ENCODE peak calls at places on chromosomes 3 and 15, in ten cellular contexts. One of them, this sample, is unnamed.

GRCh38 chr15:78680416-78681068 is 39.5 kb upstream of the CHRNB4 start:
- DNase-seq in HT1080: no peak
- DNase-seq in fibroblast of lung: no peak
- DNase-seq in activated CD4-positive, alpha-beta T cell treated with anti-CD3 and anti-CD28 coated beads, Interleukin-2, amount 10 ng/mL, durations not matched to agents 7 days and 5 days: no peak
- DNase-seq in cardiac septum: peak
- DNase-seq in psoas muscle: no peak
- DNase-seq in mammary epithelial cell: no peak
- DNase-seq in neural crest cell: no peak
- DNase-seq in NT2/D1: no peak
- DNase-seq in cardiac fibroblast: no peak
- DNase-seq in this sample: no peak

GRCh38 chr3:182327196-182327681 is 466.1 kb upstream of the ATP11B start:
- DNase-seq in HT1080: peak
- DNase-seq in fibroblast of lung: no peak
- DNase-seq in activated CD4-positive, alpha-beta T cell treated with anti-CD3 and anti-CD28 coated beads, Interleukin-2, amount 10 ng/mL, durations not matched to agents 7 days and 5 days: no peak
- DNase-seq in cardiac septum: no peak
- DNase-seq in psoas muscle: no peak
- DNase-seq in mammary epithelial cell: peak
- DNase-seq in neural crest cell: no peak
- DNase-seq in NT2/D1: peak
- DNase-seq in cardiac fibroblast: no peak
- DNase-seq in this sample: peak

GRCh38 chr15:89814112-89814742 is 425 bp downstream of the ANPEP start:
- DNase-seq in HT1080: no peak
- DNase-seq in fibroblast of lung: no peak
- DNase-seq in activated CD4-positive, alpha-beta T cell treated with anti-CD3 and anti-CD28 coated beads, Interleukin-2, amount 10 ng/mL, durations not matched to agents 7 days and 5 days: no peak
- DNase-seq in cardiac septum: no peak
- DNase-seq in psoas muscle: no peak
- DNase-seq in mammary epithelial cell: no peak
- DNase-seq in neural crest cell: no peak
- DNase-seq in NT2/D1: no peak
- DNase-seq in cardiac fibroblast: peak
- DNase-seq in this sample: no peak

GRCh38 chr3:153246805-153247204 is 84.8 kb downstream of the RAP2B start:
- DNase-seq in HT1080: no peak
- DNase-seq in fibroblast of lung: peak
- DNase-seq in activated CD4-positive, alpha-beta T cell treated with anti-CD3 and anti-CD28 coated beads, Interleukin-2, amount 10 ng/mL, durations not matched to agents 7 days and 5 days: no peak
- DNase-seq in cardiac septum: no peak
- DNase-seq in psoas muscle: no peak
- DNase-seq in mammary epithelial cell: no peak
- DNase-seq in neural crest cell: no peak
- DNase-seq in NT2/D1: no peak
- DNase-seq in cardiac fibroblast: peak
- DNase-seq in this sample: no peak

GRCh38 chr15:52714968-52715367 is 35.8 kb upstream of the ATOSA start:
- DNase-seq in HT1080: no peak
- DNase-seq in fibroblast of lung: no peak
- DNase-seq in activated CD4-positive, alpha-beta T cell treated with anti-CD3 and anti-CD28 coated beads, Interleukin-2, amount 10 ng/mL, durations not matched to agents 7 days and 5 days: no peak
- DNase-seq in cardiac septum: no peak
- DNase-seq in psoas muscle: no peak
- DNase-seq in mammary epithelial cell: no peak
- DNase-seq in neural crest cell: no peak
- DNase-seq in NT2/D1: no peak
- DNase-seq in cardiac fibroblast: no peak
- DNase-seq in this sample: no peak

GRCh38 chr3:50652709-50653108 is 22.0 kb upstream of the DOCK3 start:
- DNase-seq in HT1080: peak
- DNase-seq in fibroblast of lung: peak
- DNase-seq in activated CD4-positive, alpha-beta T cell treated with anti-CD3 and anti-CD28 coated beads, Interleukin-2, amount 10 ng/mL, durations not matched to agents 7 days and 5 days: peak
- DNase-seq in cardiac septum: no peak
- DNase-seq in psoas muscle: peak
- DNase-seq in mammary epithelial cell: peak
- DNase-seq in neural crest cell: no peak
- DNase-seq in NT2/D1: peak
- DNase-seq in cardiac fibroblast: peak
- DNase-seq in this sample: peak

GRCh38 chr3:100400424-100400781 is 486 bp downstream of the TOMM70 start:
- DNase-seq in HT1080: no peak
- DNase-seq in fibroblast of lung: no peak
- DNase-seq in activated CD4-positive, alpha-beta T cell treated with anti-CD3 and anti-CD28 coated beads, Interleukin-2, amount 10 ng/mL, durations not matched to agents 7 days and 5 days: peak
- DNase-seq in cardiac septum: no peak
- DNase-seq in psoas muscle: no peak
- DNase-seq in mammary epithelial cell: peak
- DNase-seq in neural crest cell: peak
- DNase-seq in NT2/D1: no peak
- DNase-seq in cardiac fibroblast: no peak
- DNase-seq in this sample: peak

GRCh38 chr3:36494461-36495109 is 114.3 kb downstream of the STAC start:
- DNase-seq in HT1080: peak
- DNase-seq in fibroblast of lung: peak
- DNase-seq in activated CD4-positive, alpha-beta T cell treated with anti-CD3 and anti-CD28 coated beads, Interleukin-2, amount 10 ng/mL, durations not matched to agents 7 days and 5 days: no peak
- DNase-seq in cardiac septum: no peak
- DNase-seq in psoas muscle: peak
- DNase-seq in mammary epithelial cell: peak
- DNase-seq in neural crest cell: no peak
- DNase-seq in NT2/D1: no peak
- DNase-seq in cardiac fibroblast: peak
- DNase-seq in this sample: no peak

GRCh38 chr15:41490355-41490754 is 3.3 kb upstream of the ITPKA start:
- DNase-seq in HT1080: peak
- DNase-seq in fibroblast of lung: peak
- DNase-seq in activated CD4-positive, alpha-beta T cell treated with anti-CD3 and anti-CD28 coated beads, Interleukin-2, amount 10 ng/mL, durations not matched to agents 7 days and 5 days: no peak
- DNase-seq in cardiac septum: no peak
- DNase-seq in psoas muscle: no peak
- DNase-seq in mammary epithelial cell: peak
- DNase-seq in neural crest cell: no peak
- DNase-seq in NT2/D1: no peak
- DNase-seq in cardiac fibroblast: peak
- DNase-seq in this sample: peak

GRCh38 chr3:179731544-179731943 is 78.7 kb downstream of the USP13 start:
- DNase-seq in HT1080: no peak
- DNase-seq in fibroblast of lung: no peak
- DNase-seq in activated CD4-positive, alpha-beta T cell treated with anti-CD3 and anti-CD28 coated beads, Interleukin-2, amount 10 ng/mL, durations not matched to agents 7 days and 5 days: no peak
- DNase-seq in cardiac septum: no peak
- DNase-seq in psoas muscle: peak
- DNase-seq in mammary epithelial cell: no peak
- DNase-seq in neural crest cell: no peak
- DNase-seq in NT2/D1: no peak
- DNase-seq in cardiac fibroblast: no peak
- DNase-seq in this sample: no peak